ENCODE peak calls at places on chromosomes 12 and 14, in nine cellular contexts. W, O, G, N, J, I, B, Z and K are unnamed samples.

GRCh38 chr12:132288516-132289188 is 40.7 kb downstream of the GALNT9 start:
- DNase-seq in W (no peak), O (no peak), G (no peak), N (no peak), J (peak; percentile 41), I (no peak), B (no peak), Z (peak; percentile 90), K (no peak)

GRCh38 chr12:57242329-57242690 is 8.7 kb downstream of the STAC3 start:
- DNase-seq in W (peak; percentile 71), O (peak; percentile 60), G (no peak), N (no peak), J (peak; percentile 91), I (no peak), B (peak; percentile 60), Z (no peak), K (no peak)

GRCh38 chr14:33922125-33922524 is 28.7 kb downstream of the EGLN3 start:
- DNase-seq in W (no peak), O (no peak), G (no peak), N (no peak), J (no peak), I (peak; percentile 50), B (no peak), Z (no peak), K (no peak)

GRCh38 chr14:83085141-83085540 is 1551.5 kb upstream of the SEL1L start:
- DNase-seq in W (no peak), O (no peak), G (no peak), N (no peak), J (no peak), I (no peak), B (no peak), Z (no peak), K (no peak)

GRCh38 chr14:27371209-27371608 is 773.4 kb upstream of the NOVA1 start:
- DNase-seq in W (no peak), O (no peak), G (no peak), N (no peak), J (no peak), I (no peak), B (no peak), Z (no peak), K (no peak)

GRCh38 chr12:49902399-49903350 is 1.0 kb downstream of the FAIM2 start:
- DNase-seq in W (peak; percentile 61), O (no peak), G (no peak), N (no peak), J (peak; percentile 29), I (no peak), B (no peak), Z (peak; percentile 60), K (no peak)

GRCh38 chr14:100548295-100548655 is 38.9 kb downstream of the BEGAIN start:
- DNase-seq in W (no peak), O (no peak), G (no peak), N (no peak), J (no peak), I (no peak), B (no peak), Z (no peak), K (no peak)

GRCh38 chr12:129063600-129063999 is 210.3 kb downstream of the GLT1D1 start:
- DNase-seq in W (no peak), O (no peak), G (no peak), N (no peak), J (no peak), I (no peak), B (no peak), Z (no peak), K (no peak)

GRCh38 chr14:56841611-56842010 is 31.3 kb upstream of the OTX2 start:
- DNase-seq in W (no peak), O (no peak), G (no peak), N (no peak), J (no peak), I (no peak), B (no peak), Z (no peak), K (no peak)

GRCh38 chr14:61341275-61342210 is 20.2 kb downstream of the PRKCH start:
- DNase-seq in W (no peak), O (no peak), G (no peak), N (no peak), J (no peak), I (no peak), B (no peak), Z (no peak), K (no peak)

GRCh38 chr12:26369588-26369987 is 174.2 kb downstream of the SSPN start:
- DNase-seq in W (no peak), O (no peak), G (no peak), N (peak; percentile 50), J (no peak), I (peak; percentile 89), B (no peak), Z (no peak), K (no peak)

GRCh38 chr12:93938921-93939320 is 209.5 kb upstream of the PLXNC1 start:
- DNase-seq in W (no peak), O (no peak), G (no peak), N (no peak), J (no peak), I (no peak), B (no peak), Z (no peak), K (no peak)

GRCh38 chr12:11592484-11592883 is 57.0 kb upstream of the ETV6 start:
- DNase-seq in W (no peak), O (no peak), G (no peak), N (no peak), J (no peak), I (no peak), B (no peak), Z (no peak), K (no peak)

GRCh38 chr14:91649930-91650329 is 82.0 kb downstream of the CATSPERB start:
- DNase-seq in W (no peak), O (no peak), G (no peak), N (peak; percentile 5), J (no peak), I (no peak), B (no peak), Z (no peak), K (no peak)

GRCh38 chr14:104893435-104894207 is 28.6 kb downstream of the CEP170B start:
- DNase-seq in W (peak; percentile 59), O (no peak), G (no peak), N (no peak), J (peak; percentile 60), I (no peak), B (peak; percentile 14), Z (peak; percentile 73), K (peak; percentile 68)

DNA sequence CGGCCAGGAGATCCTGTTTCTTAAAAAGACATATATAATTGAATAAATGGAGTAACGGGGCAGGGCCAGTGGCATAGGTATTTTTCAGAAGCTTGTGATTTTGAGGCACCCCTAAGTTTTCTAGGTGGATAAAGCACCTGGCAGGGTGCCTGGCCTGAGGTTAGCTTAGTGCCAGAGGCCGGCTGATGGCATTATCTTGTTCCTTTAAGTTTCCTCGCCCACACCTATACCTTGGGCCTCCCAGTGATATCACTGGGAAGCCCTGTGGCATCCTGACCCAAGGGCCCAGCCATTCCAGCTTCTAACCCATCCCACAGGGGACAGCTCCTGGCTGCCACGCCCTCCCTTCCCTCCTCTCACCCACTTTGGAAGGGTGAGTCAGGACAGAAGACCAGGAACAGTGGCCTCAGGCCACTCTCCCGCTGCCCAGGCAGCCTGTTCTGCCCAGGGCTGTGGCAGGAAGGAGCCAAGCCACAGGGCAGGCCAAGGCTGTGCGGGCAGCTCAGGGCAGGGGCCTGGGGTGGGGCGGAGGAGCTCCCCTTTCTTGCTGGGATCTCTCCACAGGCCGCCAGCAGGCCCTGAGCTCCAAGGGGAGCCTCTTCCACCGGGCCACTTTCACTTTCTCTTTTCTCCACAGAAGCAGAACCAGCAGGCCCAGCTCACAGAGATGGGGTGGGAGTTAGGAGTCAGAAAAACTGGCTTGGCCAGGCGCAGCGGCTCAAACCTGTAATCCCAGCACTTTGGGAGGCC is 75.1 kb downstream of the IRF2BPL start:
- DNase-seq in W (peak; percentile 90), O (peak; percentile 82), G (no peak), N (no peak), J (no peak), I (peak; percentile 67), B (peak; percentile 59), Z (peak; percentile 94), K (no peak)
- TF ChIP-seq CTCF in W (no peak), O (no peak), G (no peak), N (no peak), J (no peak), I (no peak), B (no peak), Z (no peak), K (no peak)

DNA sequence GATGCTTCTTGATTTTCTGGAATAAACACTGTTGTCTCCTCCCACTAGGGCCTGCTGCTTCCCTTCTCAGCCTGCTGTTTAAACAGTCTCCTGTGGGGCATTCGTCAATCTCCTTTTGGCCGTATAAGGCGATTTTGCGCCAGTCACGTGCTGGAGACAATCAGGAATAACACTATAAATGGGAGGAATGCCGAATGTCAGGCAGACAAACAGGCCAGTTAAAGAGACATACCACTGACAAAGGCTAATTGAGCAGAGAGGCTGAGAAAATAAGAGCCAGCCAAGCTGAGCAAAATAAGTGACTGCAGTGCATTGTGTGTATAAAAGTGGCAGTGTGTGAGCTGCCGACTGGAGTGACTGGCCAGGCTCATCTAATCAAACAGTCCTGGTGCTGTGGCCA is 23.3 kb downstream of the DMAC2L start:
- DNase-seq in W (peak; percentile 86), O (peak; percentile 29), G (no peak), N (no peak), J (peak; percentile 59), I (peak; percentile 56), B (peak; percentile 26), Z (peak; percentile 81), K (no peak)
- TF ChIP-seq CTCF in W (no peak), O (no peak), G (no peak), N (no peak), J (no peak), I (no peak), B (no peak), Z (no peak), K (peak; percentile 52)

GRCh38 chr12:65875635-65876034 is 51.4 kb downstream of the HMGA2 start:
- DNase-seq in W (no peak), O (no peak), G (no peak), N (no peak), J (no peak), I (peak; percentile 58), B (no peak), Z (no peak), K (no peak)

GRCh38 chr12:65879878-65880277 is 55.6 kb downstream of the HMGA2 start:
- DNase-seq in W (no peak), O (no peak), G (no peak), N (no peak), J (no peak), I (peak; percentile 94), B (no peak), Z (no peak), K (no peak)

GRCh38 chr12:65876898-65877721 is 52.8 kb downstream of the HMGA2 start:
- DNase-seq in W (no peak), O (no peak), G (no peak), N (no peak), J (no peak), I (peak; percentile 74), B (no peak), Z (no peak), K (no peak)

GRCh38 chr12:65877836-65878235 is 53.6 kb downstream of the HMGA2 start:
- DNase-seq in W (no peak), O (no peak), G (no peak), N (no peak), J (no peak), I (no peak), B (no peak), Z (no peak), K (no peak)

GRCh38 chr12:65878540-65878939 is 54.3 kb downstream of the HMGA2 start:
- DNase-seq in W (no peak), O (no peak), G (no peak), N (no peak), J (no peak), I (peak; percentile 20), B (no peak), Z (no peak), K (no peak)
- TF ChIP-seq CTCF in W (no peak), O (no peak), G (no peak), N (peak; percentile 17), J (no peak), I (peak; percentile 17), B (no peak), Z (no peak), K (no peak)

GRCh38 chr12:44497044-44497443 is 379.1 kb downstream of the NELL2 start:
- DNase-seq in W (no peak), O (no peak), G (no peak), N (no peak), J (no peak), I (no peak), B (no peak), Z (no peak), K (no peak)
- TF ChIP-seq CTCF in W (no peak), O (no peak), G (no peak), N (no peak), J (no peak), I (no peak), B (no peak), Z (no peak), K (peak; percentile 51)